ENCODE peak calls at places on chromosomes 4 and X, in four cellular contexts. One of them, this sample, is unnamed.

GRCh38 chr4:7239101-7239820 is 46.9 kb downstream of the SORCS2 start:
- DNase-seq in H1: no peak
- DNase-seq in HepG2: no peak
- DNase-seq in SK-N-SH: no peak
- DNase-seq in this sample: no peak

GRCh38 chr4:155322782-155323181 is 54.0 kb downstream of the MAP9 start:
- DNase-seq in H1: no peak
- DNase-seq in HepG2: no peak
- DNase-seq in SK-N-SH: peak; percentile 28
- DNase-seq in this sample: no peak

GRCh38 chr4:66123195-66123594 is 452.9 kb upstream of the EPHA5 start:
- DNase-seq in H1: no peak
- DNase-seq in HepG2: no peak
- DNase-seq in SK-N-SH: no peak
- DNase-seq in this sample: no peak

GRCh38 chr4:14375816-14376215 is 626.5 kb upstream of the CPEB2 start:
- DNase-seq in H1: no peak
- DNase-seq in HepG2: no peak
- DNase-seq in SK-N-SH: no peak
- DNase-seq in this sample: no peak

GRCh38 chr4:3451956-3452355 is 10.2 kb downstream of the HGFAC start:
- DNase-seq in H1: no peak
- DNase-seq in SK-N-SH: no peak
- DNase-seq in HepG2: no peak
- DNase-seq in this sample: no peak

GRCh38 chrX:73239242-73239641 is 24.6 kb upstream of the NAP1L2 start:
- DNase-seq in HepG2: no peak
- DNase-seq in SK-N-SH: no peak
- DNase-seq in H1: no peak
- DNase-seq in this sample: no peak

GRCh38 chr4:157217708-157218107 is 2.8 kb upstream of the GRIA2 start:
- DNase-seq in SK-N-SH: peak; percentile 32
- DNase-seq in H1: no peak
- DNase-seq in HepG2: peak; percentile 3
- DNase-seq in this sample: no peak

GRCh38 chr4:84032372-84032771 is 466.7 kb downstream of the NKX6-1 start:
- DNase-seq in SK-N-SH: no peak
- DNase-seq in H1: no peak
- DNase-seq in HepG2: no peak
- DNase-seq in this sample: peak; percentile 12

GRCh38 chrX:35115205-35115604 is 172.6 kb downstream of the FAM47B start:
- DNase-seq in SK-N-SH: no peak
- DNase-seq in HepG2: no peak
- DNase-seq in H1: no peak
- DNase-seq in this sample: no peak

GRCh38 chr4:121951570-121952110 is at the start of gene TRPC3:
- DNase-seq in SK-N-SH: peak; percentile 69
- DNase-seq in HepG2: no peak
- DNase-seq in H1: peak; percentile 72
- DNase-seq in this sample: no peak

GRCh38 chr4:177554966-177555574 is 112.8 kb upstream of the AGA start:
- DNase-seq in H1: peak; percentile 50
- DNase-seq in SK-N-SH: peak; percentile 40
- DNase-seq in HepG2: no peak
- DNase-seq in this sample: no peak

GRCh38 chr4:182905038-182905437 is 12.1 kb downstream of the DCTD start:
- DNase-seq in HepG2: no peak
- DNase-seq in SK-N-SH: peak; percentile 34
- DNase-seq in H1: no peak
- DNase-seq in this sample: no peak

GRCh38 chr4:94409947-94410346 is 41.8 kb upstream of the PDLIM5 start:
- DNase-seq in SK-N-SH: no peak
- DNase-seq in H1: no peak
- DNase-seq in HepG2: no peak
- DNase-seq in this sample: no peak

GRCh38 chr4:4613126-4613465 is 71.2 kb upstream of the STX18 start:
- DNase-seq in SK-N-SH: no peak
- DNase-seq in HepG2: no peak
- DNase-seq in H1: no peak
- DNase-seq in this sample: no peak

GRCh38 chrX:1581132-1581531 is 10.3 kb upstream of the AKAP17A start:
- DNase-seq in H1: peak; percentile 86
- DNase-seq in SK-N-SH: peak; percentile 61
- DNase-seq in HepG2: peak; percentile 52
- DNase-seq in this sample: no peak

GRCh38 chrX:141185366-141185765 is 8.4 kb upstream of the LDOC1 start:
- DNase-seq in H1: no peak
- DNase-seq in HepG2: no peak
- DNase-seq in SK-N-SH: no peak
- DNase-seq in this sample: no peak

GRCh38 chr4:110042540-110043517 is 130.1 kb downstream of the EGF start:
- DNase-seq in SK-N-SH: no peak
- DNase-seq in H1: no peak
- DNase-seq in HepG2: no peak
- DNase-seq in this sample: no peak

GRCh38 chr4:47913858-47914218 is 545 bp downstream of the NFXL1 start:
- DNase-seq in SK-N-SH: no peak
- DNase-seq in HepG2: peak; percentile 13
- DNase-seq in H1: peak; percentile 73
- DNase-seq in this sample: no peak

GRCh38 chr4:70183168-70183939 is 12.2 kb upstream of the ODAM start:
- DNase-seq in HepG2: peak; percentile 75
- DNase-seq in SK-N-SH: peak; percentile 3
- DNase-seq in H1: peak; percentile 46
- DNase-seq in this sample: no peak

GRCh38 chr4:71498002-71498401 is 159.2 kb downstream of the SLC4A4 start:
- DNase-seq in H1: no peak
- DNase-seq in SK-N-SH: no peak
- DNase-seq in HepG2: no peak
- DNase-seq in this sample: no peak

GRCh38 chrX:9023293-9023692 is 10.6 kb downstream of the FAM9B start:
- DNase-seq in SK-N-SH: no peak
- DNase-seq in HepG2: no peak
- DNase-seq in H1: no peak
- DNase-seq in this sample: no peak

GRCh38 chrX:47814853-47815252 is 21.8 kb upstream of the ZNF81 start:
- DNase-seq in SK-N-SH: no peak
- DNase-seq in H1: no peak
- DNase-seq in HepG2: no peak
- DNase-seq in this sample: no peak

GRCh38 chr4:65341557-65341956 is 328.7 kb downstream of the EPHA5 start:
- DNase-seq in HepG2: no peak
- DNase-seq in H1: no peak
- DNase-seq in SK-N-SH: no peak
- DNase-seq in this sample: no peak

GRCh38 chrX:132776486-132777210 is 181.8 kb downstream of the HS6ST2 start:
- DNase-seq in SK-N-SH: no peak
- DNase-seq in HepG2: no peak
- DNase-seq in H1: no peak
- DNase-seq in this sample: no peak

GRCh38 chr4:119264743-119265142 is 52.2 kb downstream of the USP53 start:
- DNase-seq in SK-N-SH: no peak
- DNase-seq in H1: no peak
- DNase-seq in HepG2: no peak
- DNase-seq in this sample: no peak

GRCh38 chr4:182018691-182019090 is 224.5 kb upstream of the TENM3 start:
- DNase-seq in SK-N-SH: no peak
- DNase-seq in H1: no peak
- DNase-seq in HepG2: no peak
- DNase-seq in this sample: no peak

GRCh38 chr4:123505077-123505456 is 108.5 kb downstream of the SPRY1 start:
- DNase-seq in H1: no peak
- DNase-seq in HepG2: peak; percentile 76
- DNase-seq in SK-N-SH: no peak
- DNase-seq in this sample: no peak

GRCh38 chrX:129524250-129524850 is 1.1 kb upstream of the SMARCA1 start:
- DNase-seq in H1: no peak
- DNase-seq in HepG2: peak; percentile 47
- DNase-seq in SK-N-SH: no peak
- DNase-seq in this sample: no peak

GRCh38 chrX:129529685-129530281 is 6.5 kb upstream of the SMARCA1 start:
- DNase-seq in H1: no peak
- DNase-seq in HepG2: no peak
- DNase-seq in SK-N-SH: peak; percentile 17
- DNase-seq in this sample: no peak

GRCh38 chrX:129522184-129523059 is 868 bp downstream of the SMARCA1 start:
- DNase-seq in SK-N-SH: peak; percentile 78
- DNase-seq in HepG2: peak; percentile 64
- DNase-seq in H1: peak; percentile 53
- DNase-seq in this sample: no peak

GRCh38 chrX:129523076-129524055 is at the start of gene SMARCA1:
- DNase-seq in H1: peak; percentile 58
- DNase-seq in HepG2: peak; percentile 65
- DNase-seq in SK-N-SH: peak; percentile 91
- DNase-seq in this sample: no peak

GRCh38 chrX:129525162-129525561 is 1.9 kb upstream of the SMARCA1 start:
- DNase-seq in HepG2: peak; percentile 89
- DNase-seq in H1: no peak
- DNase-seq in SK-N-SH: no peak
- DNase-seq in this sample: no peak
- TF ChIP-seq TCF12 in HepG2: no peak
- TF ChIP-seq TCF12 in H1: no peak
- TF ChIP-seq TCF12 in SK-N-SH: no peak
- TF ChIP-seq TCF12 in this sample: no peak

GRCh38 chrX:37367946-37368345 is 18.8 kb downstream of the PRRG1 start:
- DNase-seq in SK-N-SH: no peak
- DNase-seq in H1: no peak
- DNase-seq in HepG2: no peak
- DNase-seq in this sample: no peak

GRCh38 chrX:37370499-37371141 is 21.5 kb downstream of the PRRG1 start:
- DNase-seq in HepG2: no peak
- DNase-seq in H1: no peak
- DNase-seq in SK-N-SH: no peak
- DNase-seq in this sample: no peak

DNA sequence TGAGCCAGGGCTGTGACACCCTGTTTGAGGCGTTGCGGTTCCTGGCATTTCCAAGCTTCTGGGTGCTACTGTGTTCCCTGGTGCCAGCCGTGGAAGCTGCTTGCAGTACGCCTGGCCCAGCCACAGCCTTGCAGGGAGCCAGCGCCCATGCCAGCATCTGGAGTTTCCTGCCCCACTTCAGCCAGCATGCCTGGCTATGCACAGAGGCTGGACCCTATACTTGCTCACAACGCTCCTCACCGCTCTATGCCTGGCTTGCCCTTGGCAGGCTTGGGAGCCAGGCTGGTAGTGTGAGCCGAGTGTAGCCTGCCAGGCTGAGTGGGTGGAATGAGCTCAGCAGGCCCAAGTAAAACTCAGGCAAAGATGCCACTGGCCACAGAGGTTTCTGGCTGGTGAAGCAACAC is 22.4 kb downstream of the PRRG1 start:
- DNase-seq in SK-N-SH: no peak
- DNase-seq in H1: no peak
- DNase-seq in HepG2: no peak
- DNase-seq in this sample: no peak
- TF ChIP-seq TCF12 in SK-N-SH: no peak
- TF ChIP-seq TCF12 in H1: no peak
- TF ChIP-seq TCF12 in HepG2: no peak
- TF ChIP-seq TCF12 in this sample: no peak

DNA sequence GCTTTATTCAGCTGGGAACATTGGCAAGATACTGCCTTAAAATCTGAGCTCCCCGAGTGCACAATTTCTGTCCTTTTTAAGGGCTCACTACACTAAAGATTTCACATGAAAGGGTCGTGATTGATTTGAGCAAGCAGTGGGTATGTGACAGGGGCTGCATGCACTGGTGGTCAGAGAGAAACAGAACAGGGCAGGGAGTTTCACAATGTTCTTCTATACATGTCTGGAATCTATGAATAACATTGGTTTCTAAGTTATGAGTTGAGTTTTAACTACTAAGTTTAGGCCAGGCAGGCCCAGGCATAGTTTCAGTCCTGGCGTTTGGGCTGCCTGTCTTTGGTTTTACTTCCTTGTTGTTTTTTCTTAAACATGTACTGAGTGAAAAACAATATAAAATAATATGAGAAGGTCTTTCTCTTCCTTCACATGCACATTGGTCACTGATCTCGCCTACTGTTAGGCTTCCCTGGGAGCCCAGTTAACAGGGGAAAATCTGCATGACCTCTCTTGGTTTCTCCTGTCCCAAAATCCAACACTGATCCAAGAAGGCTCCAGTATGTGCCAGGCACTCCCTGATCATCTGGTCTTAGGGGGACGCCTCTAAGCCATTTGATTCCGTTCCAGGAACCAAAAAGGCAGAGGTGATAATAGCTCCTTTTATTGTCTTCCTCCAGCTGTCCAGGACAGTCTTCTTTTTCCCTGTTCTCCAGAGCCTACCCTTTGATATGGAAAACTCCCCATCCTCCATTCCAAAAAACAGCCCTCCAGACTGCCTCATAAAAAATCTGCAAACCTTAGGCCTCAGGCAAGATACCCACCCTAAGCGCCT is at the start of gene UGT2B17:
- DNase-seq in HepG2: no peak
- DNase-seq in SK-N-SH: no peak
- DNase-seq in H1: no peak
- DNase-seq in this sample: no peak
- TF ChIP-seq TCF12 in HepG2: no peak
- TF ChIP-seq TCF12 in SK-N-SH: no peak
- TF ChIP-seq TCF12 in H1: no peak
- TF ChIP-seq TCF12 in this sample: no peak

GRCh38 chr4:164771088-164771487 is 17.2 kb downstream of the SMIM31 start:
- DNase-seq in SK-N-SH: no peak
- DNase-seq in HepG2: no peak
- DNase-seq in H1: no peak
- DNase-seq in this sample: no peak

GRCh38 chr4:164765096-164765495 is 11.2 kb downstream of the SMIM31 start:
- DNase-seq in SK-N-SH: no peak
- DNase-seq in H1: no peak
- DNase-seq in HepG2: no peak
- DNase-seq in this sample: no peak

GRCh38 chr4:164770051-164770724 is 16.3 kb downstream of the SMIM31 start:
- DNase-seq in H1: no peak
- DNase-seq in SK-N-SH: no peak
- DNase-seq in HepG2: no peak
- DNase-seq in this sample: no peak

GRCh38 chr4:164772076-164772475 is 18.1 kb downstream of the SMIM31 start:
- DNase-seq in HepG2: no peak
- DNase-seq in H1: no peak
- DNase-seq in SK-N-SH: no peak
- DNase-seq in this sample: no peak

GRCh38 chr4:164768516-164768915 is 14.6 kb downstream of the SMIM31 start:
- DNase-seq in SK-N-SH: no peak
- DNase-seq in H1: no peak
- DNase-seq in HepG2: no peak
- DNase-seq in this sample: no peak
- TF ChIP-seq TCF12 in SK-N-SH: no peak
- TF ChIP-seq TCF12 in H1: no peak
- TF ChIP-seq TCF12 in HepG2: no peak
- TF ChIP-seq TCF12 in this sample: no peak

GRCh38 chr4:134243742-134244713 is 42.4 kb upstream of the PABPC4L start:
- DNase-seq in H1: no peak
- DNase-seq in SK-N-SH: no peak
- DNase-seq in HepG2: no peak
- DNase-seq in this sample: no peak
- TF ChIP-seq TCF12 in H1: no peak
- TF ChIP-seq TCF12 in SK-N-SH: no peak
- TF ChIP-seq TCF12 in HepG2: no peak
- TF ChIP-seq TCF12 in this sample: no peak

GRCh38 chr4:78775278-78776030 is 696 bp upstream of the BMP2K start:
- DNase-seq in HepG2: peak; percentile 71
- DNase-seq in SK-N-SH: peak; percentile 94
- DNase-seq in H1: peak; percentile 88
- DNase-seq in this sample: no peak
- TF ChIP-seq TCF12 in HepG2: no peak
- TF ChIP-seq TCF12 in SK-N-SH: no peak
- TF ChIP-seq TCF12 in H1: no peak
- TF ChIP-seq TCF12 in this sample: peak; percentile 37